ENCODE peak calls at places on chromosomes 5 and 9, in eight cellular contexts. One of them, this sample, is unnamed.

GRCh38 chr5:142826741-142827492 is 56.7 kb downstream of the ARHGAP26 start:
- DNase-seq in kidney: peak
- DNase-seq in AG04450: no peak
- DNase-seq in MM.1S: no peak
- DNase-seq in SJSA1: peak
- DNase-seq in tibial artery: no peak
- DNase-seq in fibroblast of lung: peak
- DNase-seq in cardiac muscle cell: no peak
- DNase-seq in this sample: peak

GRCh38 chr9:81892440-81892839 is 35.8 kb upstream of the SPATA31D4 start:
- DNase-seq in kidney: no peak
- DNase-seq in AG04450: no peak
- DNase-seq in MM.1S: no peak
- DNase-seq in SJSA1: no peak
- DNase-seq in tibial artery: no peak
- DNase-seq in fibroblast of lung: no peak
- DNase-seq in cardiac muscle cell: no peak
- DNase-seq in this sample: no peak

GRCh38 chr5:16727937-16728336 is 111.1 kb upstream of the RETREG1 start:
- DNase-seq in kidney: peak
- DNase-seq in AG04450: no peak
- DNase-seq in MM.1S: no peak
- DNase-seq in SJSA1: no peak
- DNase-seq in tibial artery: peak
- DNase-seq in fibroblast of lung: no peak
- DNase-seq in cardiac muscle cell: no peak
- DNase-seq in this sample: no peak

GRCh38 chr9:6842584-6842947 is 84.8 kb downstream of the KDM4C start:
- DNase-seq in kidney: no peak
- DNase-seq in AG04450: no peak
- DNase-seq in MM.1S: no peak
- DNase-seq in SJSA1: no peak
- DNase-seq in tibial artery: no peak
- DNase-seq in fibroblast of lung: peak
- DNase-seq in cardiac muscle cell: no peak
- DNase-seq in this sample: peak

GRCh38 chr9:85401998-85402397 is 339.8 kb downstream of the AGTPBP1 start:
- DNase-seq in kidney: no peak
- DNase-seq in AG04450: no peak
- DNase-seq in MM.1S: no peak
- DNase-seq in SJSA1: no peak
- DNase-seq in tibial artery: no peak
- DNase-seq in fibroblast of lung: no peak
- DNase-seq in cardiac muscle cell: no peak
- DNase-seq in this sample: no peak

GRCh38 chr9:116207371-116208111 is 54.0 kb downstream of the PAPPA start:
- DNase-seq in kidney: no peak
- DNase-seq in AG04450: no peak
- DNase-seq in MM.1S: no peak
- DNase-seq in SJSA1: no peak
- DNase-seq in tibial artery: no peak
- DNase-seq in fibroblast of lung: no peak
- DNase-seq in cardiac muscle cell: no peak
- DNase-seq in this sample: no peak

GRCh38 chr9:114603183-114603582 is 7.9 kb upstream of the TMEM268 start:
- DNase-seq in kidney: no peak
- DNase-seq in AG04450: no peak
- DNase-seq in MM.1S: no peak
- DNase-seq in SJSA1: no peak
- DNase-seq in tibial artery: no peak
- DNase-seq in fibroblast of lung: no peak
- DNase-seq in cardiac muscle cell: no peak
- DNase-seq in this sample: no peak

GRCh38 chr9:91905958-91906585 is 44.0 kb downstream of the ROR2 start:
- DNase-seq in kidney: no peak
- DNase-seq in AG04450: no peak
- DNase-seq in MM.1S: peak
- DNase-seq in SJSA1: no peak
- DNase-seq in tibial artery: peak
- DNase-seq in fibroblast of lung: no peak
- DNase-seq in cardiac muscle cell: peak
- DNase-seq in this sample: no peak

GRCh38 chr5:173513521-173513991 is 102.9 kb downstream of the BOD1 start:
- DNase-seq in kidney: no peak
- DNase-seq in AG04450: no peak
- DNase-seq in MM.1S: no peak
- DNase-seq in SJSA1: no peak
- DNase-seq in tibial artery: no peak
- DNase-seq in fibroblast of lung: no peak
- DNase-seq in cardiac muscle cell: no peak
- DNase-seq in this sample: peak

GRCh38 chr9:134560206-134560605 is 81.4 kb upstream of the COL5A1 start:
- DNase-seq in kidney: peak
- DNase-seq in AG04450: no peak
- DNase-seq in MM.1S: no peak
- DNase-seq in SJSA1: peak
- DNase-seq in tibial artery: no peak
- DNase-seq in fibroblast of lung: no peak
- DNase-seq in cardiac muscle cell: no peak
- DNase-seq in this sample: no peak

GRCh38 chr5:74085186-74085585 is 459.2 kb downstream of the ARHGEF28 start:
- DNase-seq in kidney: no peak
- DNase-seq in AG04450: no peak
- DNase-seq in MM.1S: no peak
- DNase-seq in SJSA1: no peak
- DNase-seq in tibial artery: no peak
- DNase-seq in fibroblast of lung: no peak
- DNase-seq in cardiac muscle cell: peak
- DNase-seq in this sample: no peak

GRCh38 chr5:14242871-14243383 is 99.8 kb downstream of the TRIO start:
- DNase-seq in kidney: no peak
- DNase-seq in AG04450: no peak
- DNase-seq in MM.1S: no peak
- DNase-seq in SJSA1: no peak
- DNase-seq in tibial artery: no peak
- DNase-seq in fibroblast of lung: no peak
- DNase-seq in cardiac muscle cell: no peak
- DNase-seq in this sample: no peak

GRCh38 chr9:91847576-91847975 is 102.5 kb downstream of the ROR2 start:
- DNase-seq in kidney: no peak
- DNase-seq in AG04450: peak
- DNase-seq in MM.1S: no peak
- DNase-seq in SJSA1: no peak
- DNase-seq in tibial artery: no peak
- DNase-seq in fibroblast of lung: peak
- DNase-seq in cardiac muscle cell: no peak
- DNase-seq in this sample: peak

GRCh38 chr5:146561711-146562110 is 45.7 kb upstream of the GPR151 start:
- DNase-seq in kidney: no peak
- DNase-seq in AG04450: no peak
- DNase-seq in MM.1S: no peak
- DNase-seq in SJSA1: no peak
- DNase-seq in tibial artery: no peak
- DNase-seq in fibroblast of lung: no peak
- DNase-seq in cardiac muscle cell: no peak
- DNase-seq in this sample: no peak

GRCh38 chr9:126805546-126806262 is 864 bp downstream of the ZBTB43 start:
- DNase-seq in kidney: peak
- DNase-seq in AG04450: no peak
- DNase-seq in MM.1S: peak
- DNase-seq in SJSA1: peak
- DNase-seq in tibial artery: peak
- DNase-seq in fibroblast of lung: peak
- DNase-seq in cardiac muscle cell: peak
- DNase-seq in this sample: peak

GRCh38 chr5:65674749-65675148 is 47.2 kb downstream of the SGTB start:
- DNase-seq in kidney: no peak
- DNase-seq in AG04450: no peak
- DNase-seq in MM.1S: no peak
- DNase-seq in SJSA1: no peak
- DNase-seq in tibial artery: no peak
- DNase-seq in fibroblast of lung: peak
- DNase-seq in cardiac muscle cell: no peak
- DNase-seq in this sample: no peak

GRCh38 chr5:74322944-74323343 is 317.6 kb downstream of the ENC1 start:
- DNase-seq in kidney: no peak
- DNase-seq in AG04450: no peak
- DNase-seq in MM.1S: no peak
- DNase-seq in SJSA1: no peak
- DNase-seq in tibial artery: no peak
- DNase-seq in fibroblast of lung: no peak
- DNase-seq in cardiac muscle cell: no peak
- DNase-seq in this sample: no peak

GRCh38 chr5:106331415-106331814 is 1339.3 kb downstream of the EFNA5 start:
- DNase-seq in kidney: no peak
- DNase-seq in AG04450: peak
- DNase-seq in MM.1S: no peak
- DNase-seq in SJSA1: no peak
- DNase-seq in tibial artery: no peak
- DNase-seq in fibroblast of lung: peak
- DNase-seq in cardiac muscle cell: no peak
- DNase-seq in this sample: peak

GRCh38 chr5:105806601-105807000 is 1864.1 kb downstream of the EFNA5 start:
- DNase-seq in kidney: no peak
- DNase-seq in AG04450: no peak
- DNase-seq in MM.1S: no peak
- DNase-seq in SJSA1: no peak
- DNase-seq in tibial artery: no peak
- DNase-seq in fibroblast of lung: no peak
- DNase-seq in cardiac muscle cell: no peak
- DNase-seq in this sample: peak

GRCh38 chr9:83800236-83801033 is 17.1 kb downstream of the GKAP1 start:
- DNase-seq in kidney: no peak
- DNase-seq in AG04450: no peak
- DNase-seq in MM.1S: no peak
- DNase-seq in SJSA1: no peak
- DNase-seq in tibial artery: no peak
- DNase-seq in fibroblast of lung: no peak
- DNase-seq in cardiac muscle cell: no peak
- DNase-seq in this sample: no peak

GRCh38 chr9:116905131-116905724 is 218.1 kb downstream of the TRIM32 start:
- DNase-seq in kidney: no peak
- DNase-seq in AG04450: no peak
- DNase-seq in MM.1S: no peak
- DNase-seq in SJSA1: no peak
- DNase-seq in tibial artery: no peak
- DNase-seq in fibroblast of lung: no peak
- DNase-seq in cardiac muscle cell: no peak
- DNase-seq in this sample: no peak

GRCh38 chr9:33167949-33168535 is 906 bp upstream of the B4GALT1 start:
- DNase-seq in kidney: no peak
- DNase-seq in AG04450: no peak
- DNase-seq in MM.1S: peak
- DNase-seq in SJSA1: no peak
- DNase-seq in tibial artery: no peak
- DNase-seq in fibroblast of lung: no peak
- DNase-seq in cardiac muscle cell: peak
- DNase-seq in this sample: no peak

GRCh38 chr5:127518319-127518621 is 830 bp downstream of the PRRC1 start:
- DNase-seq in kidney: no peak
- DNase-seq in AG04450: no peak
- DNase-seq in MM.1S: peak
- DNase-seq in SJSA1: no peak
- DNase-seq in tibial artery: no peak
- DNase-seq in fibroblast of lung: peak
- DNase-seq in cardiac muscle cell: no peak
- DNase-seq in this sample: no peak

GRCh38 chr9:1837453-1838084 is 177.6 kb upstream of the SMARCA2 start:
- DNase-seq in kidney: no peak
- DNase-seq in AG04450: no peak
- DNase-seq in MM.1S: peak
- DNase-seq in SJSA1: no peak
- DNase-seq in tibial artery: no peak
- DNase-seq in fibroblast of lung: peak
- DNase-seq in cardiac muscle cell: peak
- DNase-seq in this sample: no peak

GRCh38 chr5:39502704-39503103 is 77.9 kb upstream of the DAB2 start:
- DNase-seq in kidney: no peak
- DNase-seq in AG04450: no peak
- DNase-seq in MM.1S: no peak
- DNase-seq in SJSA1: no peak
- DNase-seq in tibial artery: no peak
- DNase-seq in fibroblast of lung: no peak
- DNase-seq in cardiac muscle cell: no peak
- DNase-seq in this sample: no peak

DNA sequence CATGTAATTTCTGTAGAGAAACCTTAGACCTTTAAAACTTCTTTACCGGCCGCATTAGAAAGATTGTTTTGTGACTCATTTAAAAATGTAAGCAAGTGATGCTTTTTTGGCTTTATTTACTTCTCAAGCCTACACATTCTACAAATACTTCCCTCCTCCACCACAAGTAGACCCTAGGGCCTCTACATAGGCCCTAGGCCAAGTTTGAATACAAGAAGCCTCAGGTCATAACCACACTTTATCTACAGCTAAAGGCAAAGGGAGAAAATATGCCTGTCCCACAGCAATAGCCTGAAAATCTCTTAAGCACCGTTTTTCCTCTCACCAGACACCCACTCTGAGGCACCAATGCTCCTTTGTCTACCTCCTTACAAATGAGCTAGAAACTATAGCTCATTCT is 53.9 kb downstream of the CSNK1A1 start:
- DNase-seq in kidney: no peak
- DNase-seq in AG04450: peak
- DNase-seq in MM.1S: no peak
- DNase-seq in SJSA1: peak
- DNase-seq in tibial artery: no peak
- DNase-seq in fibroblast of lung: peak
- DNase-seq in cardiac muscle cell: no peak
- DNase-seq in this sample: peak
- H3K27ac ChIP-seq in kidney: no peak
- H3K27ac ChIP-seq in AG04450: peak
- H3K27ac ChIP-seq in MM.1S: no peak
- H3K27ac ChIP-seq in SJSA1: peak
- H3K27ac ChIP-seq in tibial artery: peak
- H3K27ac ChIP-seq in fibroblast of lung: peak
- H3K27ac ChIP-seq in cardiac muscle cell: peak
- H3K27ac ChIP-seq in this sample: peak

GRCh38 chr9:122200960-122201635 is 27.7 kb downstream of the LHX6 start:
- DNase-seq in kidney: peak
- DNase-seq in AG04450: peak
- DNase-seq in MM.1S: no peak
- DNase-seq in SJSA1: no peak
- DNase-seq in tibial artery: no peak
- DNase-seq in fibroblast of lung: peak
- DNase-seq in cardiac muscle cell: no peak
- DNase-seq in this sample: peak
- H3K27ac ChIP-seq in kidney: no peak
- H3K27ac ChIP-seq in AG04450: peak
- H3K27ac ChIP-seq in MM.1S: no peak
- H3K27ac ChIP-seq in SJSA1: no peak
- H3K27ac ChIP-seq in tibial artery: no peak
- H3K27ac ChIP-seq in fibroblast of lung: no peak
- H3K27ac ChIP-seq in cardiac muscle cell: no peak
- H3K27ac ChIP-seq in this sample: peak

GRCh38 chr5:72428664-72429063 is 78.5 kb downstream of the ZNF366 start:
- DNase-seq in kidney: no peak
- DNase-seq in AG04450: no peak
- DNase-seq in MM.1S: no peak
- DNase-seq in SJSA1: no peak
- DNase-seq in tibial artery: no peak
- DNase-seq in fibroblast of lung: no peak
- DNase-seq in cardiac muscle cell: no peak
- DNase-seq in this sample: no peak
- H3K27ac ChIP-seq in kidney: no peak
- H3K27ac ChIP-seq in AG04450: no peak
- H3K27ac ChIP-seq in MM.1S: no peak
- H3K27ac ChIP-seq in SJSA1: no peak
- H3K27ac ChIP-seq in tibial artery: peak
- H3K27ac ChIP-seq in fibroblast of lung: no peak
- H3K27ac ChIP-seq in cardiac muscle cell: peak
- H3K27ac ChIP-seq in this sample: no peak

GRCh38 chr5:149406979-149407306 is 27.9 kb upstream of the IL17B start:
- DNase-seq in kidney: no peak
- DNase-seq in AG04450: no peak
- DNase-seq in MM.1S: no peak
- DNase-seq in SJSA1: no peak
- DNase-seq in tibial artery: no peak
- DNase-seq in fibroblast of lung: no peak
- DNase-seq in cardiac muscle cell: no peak
- DNase-seq in this sample: no peak
- H3K27ac ChIP-seq in kidney: peak
- H3K27ac ChIP-seq in AG04450: peak
- H3K27ac ChIP-seq in MM.1S: no peak
- H3K27ac ChIP-seq in SJSA1: peak
- H3K27ac ChIP-seq in tibial artery: peak
- H3K27ac ChIP-seq in fibroblast of lung: peak
- H3K27ac ChIP-seq in cardiac muscle cell: peak
- H3K27ac ChIP-seq in this sample: peak

This sample was measured in brain microvascular endothelial cell.